ENCODE peak calls at places on chromosomes 2 and 18, in four cellular contexts. One of them, this sample, is unnamed.

GRCh38 chr2:240325654-240326031 is 109.8 kb upstream of the GPC1 start:
- DNase-seq in K562: no peak
- DNase-seq in H1: no peak
- DNase-seq in HepG2: no peak
- DNase-seq in this sample: no peak

GRCh38 chr2:171086352-171087290 is 74.1 kb downstream of the TLK1 start:
- DNase-seq in H1: peak; percentile 34
- DNase-seq in K562: peak; percentile 62
- DNase-seq in HepG2: peak; percentile 65
- DNase-seq in this sample: peak; percentile 19

GRCh38 chr2:233919319-233919718 is 2.1 kb downstream of the TRPM8 start:
- DNase-seq in H1: no peak
- DNase-seq in K562: no peak
- DNase-seq in HepG2: no peak
- DNase-seq in this sample: no peak

GRCh38 chr2:238127165-238128060 is 11.1 kb upstream of the KLHL30 start:
- DNase-seq in K562: peak; percentile 68
- DNase-seq in H1: no peak
- DNase-seq in HepG2: peak; percentile 39
- DNase-seq in this sample: no peak

GRCh38 chr2:15853903-15854302 is 86.4 kb upstream of the MYCN start:
- DNase-seq in H1: no peak
- DNase-seq in K562: no peak
- DNase-seq in HepG2: no peak
- DNase-seq in this sample: no peak

GRCh38 chr2:239184968-239185903 is 215.6 kb downstream of the HDAC4 start:
- DNase-seq in H1: no peak
- DNase-seq in HepG2: no peak
- DNase-seq in K562: no peak
- DNase-seq in this sample: no peak

GRCh38 chr2:138219961-138220360 is 255.7 kb downstream of the HNMT start:
- DNase-seq in HepG2: peak; percentile 15
- DNase-seq in K562: no peak
- DNase-seq in H1: no peak
- DNase-seq in this sample: no peak

GRCh38 chr2:96147593-96148201 is 2.5 kb upstream of the DUSP2 start:
- DNase-seq in HepG2: no peak
- DNase-seq in K562: no peak
- DNase-seq in H1: no peak
- DNase-seq in this sample: no peak

GRCh38 chr2:172623249-172623965 is 67.5 kb downstream of the PDK1 start:
- DNase-seq in H1: no peak
- DNase-seq in HepG2: no peak
- DNase-seq in K562: no peak
- DNase-seq in this sample: no peak

DNA sequence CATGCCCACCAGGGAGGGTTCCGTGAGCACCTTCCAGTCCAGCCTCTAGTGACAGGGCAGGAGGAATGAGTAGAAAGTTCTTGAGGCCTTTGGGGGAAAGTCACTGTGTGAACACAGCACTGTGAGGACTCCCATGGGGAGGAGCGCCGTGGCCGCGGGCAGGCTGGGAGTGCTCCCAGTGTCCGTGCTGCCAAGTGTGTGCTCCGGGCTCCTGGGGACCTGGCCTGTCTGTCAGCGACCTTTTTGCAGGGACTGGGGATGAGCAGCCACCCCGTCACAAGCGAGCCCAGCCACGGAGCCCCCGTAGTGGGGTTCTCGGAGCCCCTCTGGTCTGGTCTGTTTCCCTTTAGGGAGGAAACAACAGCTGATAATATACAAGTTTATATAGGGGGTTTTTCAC is 36.8 kb downstream of the PDIA6 start:
- DNase-seq in H1: no peak
- DNase-seq in HepG2: no peak
- DNase-seq in K562: no peak
- DNase-seq in this sample: no peak
- H3K79me2 ChIP-seq in H1: no peaks in the 10 kb centered on the region
- H3K79me2 ChIP-seq in HepG2: no peaks in the 10 kb centered on the region
- H3K79me2 ChIP-seq in K562: no peaks in the 10 kb centered on the region
- H3K79me2 ChIP-seq in this sample: no peaks in the 10 kb centered on the region

DNA sequence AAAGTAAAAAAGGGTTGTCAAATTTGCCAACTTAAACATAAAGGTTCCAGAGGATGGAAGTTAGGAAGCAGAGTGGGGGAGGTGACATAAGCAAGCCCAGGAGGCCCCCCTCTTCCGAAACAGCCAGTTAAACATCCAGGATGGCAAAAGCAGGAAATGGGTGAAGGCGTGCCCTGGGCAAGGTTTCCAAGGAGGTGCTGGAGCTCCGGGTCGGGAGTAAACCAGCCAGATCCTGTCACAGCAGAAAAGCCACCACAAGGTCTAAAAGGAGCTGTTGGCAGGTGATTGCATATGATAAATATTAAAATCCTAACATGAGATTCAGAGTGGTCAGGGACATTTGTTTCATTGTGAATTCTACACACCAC is 572.2 kb upstream of the SALL3 start:
- DNase-seq in H1: no peak
- DNase-seq in HepG2: no peak
- DNase-seq in K562: no peak
- DNase-seq in this sample: no peak
- TF ChIP-seq FOSL1 in H1: no peak
- TF ChIP-seq FOSL1 in HepG2: no peak
- TF ChIP-seq FOSL1 in K562: no peak
- TF ChIP-seq FOSL1 in this sample: no peak

GRCh38 chr18:10726198-10727068 is 200.6 kb downstream of the NAPG start:
- DNase-seq in K562: no peak
- DNase-seq in HepG2: no peak
- DNase-seq in H1: no peak
- DNase-seq in this sample: no peak
- TF ChIP-seq SRF in K562: no peak
- TF ChIP-seq SRF in HepG2: no peak
- TF ChIP-seq SRF in H1: no peak
- TF ChIP-seq SRF in this sample: no peak

GRCh38 chr2:85134255-85135065 is 1.3 kb downstream of the TCF7L1 start:
- DNase-seq in HepG2: no peak
- DNase-seq in H1: no peak
- DNase-seq in K562: peak; percentile 10
- DNase-seq in this sample: no peak
- H3K79me2 ChIP-seq in HepG2: no peaks in the 10 kb centered on the region
- H3K79me2 ChIP-seq in H1: peaks cover 22% of the 10 kb centered on the region
- H3K79me2 ChIP-seq in K562: no peaks in the 10 kb centered on the region
- H3K79me2 ChIP-seq in this sample: no peaks in the 10 kb centered on the region

GRCh38 chr2:8577573-8577972 is 104.3 kb upstream of the ID2 start:
- DNase-seq in H1: no peak
- DNase-seq in K562: no peak
- DNase-seq in HepG2: no peak
- DNase-seq in this sample: no peak

GRCh38 chr2:8575011-8575750 is 106.7 kb upstream of the ID2 start:
- DNase-seq in K562: no peak
- DNase-seq in H1: no peak
- DNase-seq in HepG2: peak; percentile 44
- DNase-seq in this sample: no peak

GRCh38 chr2:8576525-8577157 is 105.2 kb upstream of the ID2 start:
- DNase-seq in K562: no peak
- DNase-seq in HepG2: no peak
- DNase-seq in H1: no peak
- DNase-seq in this sample: no peak

GRCh38 chr2:8574196-8575010 is 107.5 kb upstream of the ID2 start:
- DNase-seq in H1: no peak
- DNase-seq in K562: no peak
- DNase-seq in HepG2: peak; percentile 90
- DNase-seq in this sample: no peak

DNA sequence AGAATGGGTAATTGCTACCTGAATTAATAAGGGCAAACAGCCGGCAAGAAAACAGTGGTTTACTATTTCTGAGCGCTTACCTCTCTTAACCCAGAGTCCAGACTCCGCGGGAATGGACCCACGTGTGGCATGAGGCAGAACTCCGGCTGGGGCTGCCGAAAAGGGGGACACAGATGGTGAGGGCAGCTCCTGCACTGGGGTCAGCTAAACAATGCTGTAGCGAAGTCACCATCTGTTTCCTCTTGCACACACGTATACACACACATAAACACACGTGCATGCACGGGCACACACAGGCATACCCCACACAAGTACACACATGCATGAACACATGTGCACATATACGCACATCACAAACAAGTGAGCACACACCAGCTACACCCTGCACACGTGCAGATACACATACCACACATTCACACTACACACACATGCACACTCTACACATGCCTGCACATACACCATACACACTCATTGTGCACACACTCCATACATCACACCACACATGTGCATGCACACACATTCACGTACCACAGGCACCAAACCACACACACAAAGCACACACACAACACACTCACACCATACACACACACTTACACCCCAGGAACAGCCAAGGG is 105.9 kb upstream of the ID2 start:
- DNase-seq in HepG2: no peak
- DNase-seq in K562: no peak
- DNase-seq in H1: no peak
- DNase-seq in this sample: no peak
- TF ChIP-seq FOSL1 in HepG2: no peak
- TF ChIP-seq FOSL1 in K562: no peak
- TF ChIP-seq FOSL1 in H1: no peak
- TF ChIP-seq FOSL1 in this sample: no peak

This sample was measured in HCT116.